ENCODE peak calls at places on chromosomes 11 and 22, in eight cellular contexts. P is foreskin fibroblast; F is stimulated activated CD8-positive, alpha-beta memory T cell treated with anti-CD3 and anti-CD28 coated beads, Interleukin-4, amount 100 ng/mL, for 4 hours; M is choroid plexus epithelial cell; C is NCI-H2029; Y is tibial nerve; N is NCI-H1417; H is H7. U is an unnamed sample.

GRCh38 chr11:1827095-1827797 is 7.5 kb upstream of the SYT8 start:
- DNase-seq in P (peak; percentile 73), F (no peak), M (peak; percentile 64), C (peak; percentile 84), Y (peak; percentile 38), N (peak; percentile 73), H (peak; percentile 50), U (no peak)

GRCh38 chr11:47305734-47306483 is 36.0 kb downstream of the MADD start:
- DNase-seq in P (no peak), F (no peak), M (no peak), C (no peak), Y (no peak), N (no peak), H (no peak), U (no peak)

GRCh38 chr11:10503217-10503616 is 37.8 kb downstream of the RNF141 start:
- DNase-seq in P (no peak), F (no peak), M (no peak), C (no peak), Y (no peak), N (no peak), H (no peak), U (no peak)

GRCh38 chr22:37930270-37930951 is 23.0 kb downstream of the C22orf23 start:
- DNase-seq in P (peak; percentile 35), F (no peak), M (peak; percentile 62), C (no peak), Y (peak; percentile 30), N (no peak), H (peak; percentile 84), U (no peak)

GRCh38 chr11:106706355-106706754 is 311.9 kb downstream of the GUCY1A2 start:
- DNase-seq in P (peak; percentile 9), F (no peak), M (peak; percentile 83), C (no peak), Y (no peak), N (peak; percentile 48), H (no peak), U (no peak)

GRCh38 chr11:44775366-44776356 is 48.9 kb downstream of the TSPAN18 start:
- DNase-seq in P (no peak), F (peak; percentile 28), M (peak; percentile 41), C (peak; percentile 58), Y (peak; percentile 23), N (peak; percentile 44), H (peak; percentile 82), U (peak; percentile 44)

GRCh38 chr11:106276859-106277436 is 199.5 kb downstream of the AASDHPPT start:
- DNase-seq in P (peak; percentile 21), F (no peak), M (peak; percentile 60), C (no peak), Y (no peak), N (peak; percentile 50), H (no peak), U (no peak)

GRCh38 chr11:64687204-64687603 is 35.8 kb downstream of the NRXN2 start:
- DNase-seq in P (no peak), F (no peak), M (no peak), C (no peak), Y (peak; percentile 23), N (no peak), H (no peak), U (no peak)

GRCh38 chr11:10488581-10489443 is 33.7 kb downstream of the AMPD3 start:
- DNase-seq in P (no peak), F (no peak), M (no peak), C (no peak), Y (no peak), N (no peak), H (peak; percentile 33), U (no peak)

GRCh38 chr11:64453466-64453865 is 94.5 kb downstream of the RPS6KA4 start:
- DNase-seq in P (no peak), F (no peak), M (no peak), C (no peak), Y (no peak), N (no peak), H (peak; percentile 32), U (no peak)

GRCh38 chr11:3627291-3627690 is 14.5 kb downstream of the ART5 start:
- DNase-seq in P (peak; percentile 72), F (no peak), M (peak; percentile 78), C (no peak), Y (no peak), N (no peak), H (no peak), U (no peak)

GRCh38 chr11:8867035-8867434 is 44.0 kb upstream of the AKIP1 start:
- DNase-seq in P (peak; percentile 20), F (no peak), M (peak; percentile 33), C (no peak), Y (no peak), N (no peak), H (no peak), U (no peak)

GRCh38 chr11:73325036-73325981 is 17.2 kb downstream of the ARHGEF17 start:
- DNase-seq in P (no peak), F (no peak), M (peak; percentile 53), C (no peak), Y (no peak), N (no peak), H (no peak), U (no peak)

GRCh38 chr22:35212020-35212419 is 45.3 kb upstream of the HMGXB4 start:
- DNase-seq in P (peak; percentile 16), F (no peak), M (peak; percentile 76), C (no peak), Y (no peak), N (no peak), H (no peak), U (no peak)

GRCh38 chr11:46247090-46247489 is 30.4 kb upstream of the CREB3L1 start:
- DNase-seq in P (peak; percentile 42), F (no peak), M (no peak), C (no peak), Y (no peak), N (no peak), H (no peak), U (no peak)

GRCh38 chr11:103987631-103988594 is 48.5 kb upstream of the DDI1 start:
- DNase-seq in P (peak; percentile 14), F (no peak), M (peak; percentile 76), C (no peak), Y (no peak), N (peak; percentile 58), H (peak; percentile 2), U (no peak)

GRCh38 chr22:29022101-29022817 is 39.4 kb downstream of the C22orf31 start:
- DNase-seq in P (no peak), F (no peak), M (peak; percentile 11), C (no peak), Y (no peak), N (no peak), H (no peak), U (no peak)

GRCh38 chr11:81255905-81256304 is 1477.8 kb downstream of the FAM181B start:
- DNase-seq in P (no peak), F (no peak), M (peak; percentile 19), C (no peak), Y (no peak), N (no peak), H (no peak), U (no peak)

GRCh38 chr11:73980001-73980960 is 2.4 kb downstream of the UCP2 start:
- DNase-seq in P (peak; percentile 31), F (peak; percentile 32), M (peak; percentile 36), C (peak; percentile 65), Y (no peak), N (peak; percentile 93), H (peak; percentile 60), U (no peak)

GRCh38 chr22:17882727-17883126 is 108.5 kb upstream of the BID start:
- DNase-seq in P (no peak), F (no peak), M (no peak), C (no peak), Y (no peak), N (no peak), H (peak; percentile 21), U (no peak)

GRCh38 chr11:134882141-134882540 is 470.1 kb upstream of the B3GAT1 start:
- DNase-seq in P (no peak), F (no peak), M (no peak), C (peak; percentile 62), Y (no peak), N (no peak), H (no peak), U (no peak)

GRCh38 chr22:35549338-35549737 is 8.7 kb downstream of the RASD2 start:
- DNase-seq in P (no peak), F (no peak), M (no peak), C (no peak), Y (no peak), N (no peak), H (no peak), U (no peak)

GRCh38 chr11:120400564-120401364 is 64.6 kb downstream of the ARHGEF12 start:
- DNase-seq in P (peak; percentile 94), F (no peak), M (peak; percentile 99), C (no peak), Y (peak; percentile 33), N (peak; percentile 78), H (no peak), U (no peak)

GRCh38 chr22:30870451-30871345 is 97.9 kb downstream of the MORC2 start:
- DNase-seq in P (no peak), F (no peak), M (no peak), C (no peak), Y (no peak), N (no peak), H (peak; percentile 58), U (no peak)

GRCh38 chr22:49564054-49564453 is 263.6 kb downstream of the BRD1 start:
- DNase-seq in P (no peak), F (no peak), M (no peak), C (no peak), Y (no peak), N (no peak), H (peak; percentile 10), U (no peak)

GRCh38 chr11:12674571-12674935 is 332 bp downstream of the TEAD1 start:
- DNase-seq in P (no peak), F (no peak), M (peak; percentile 22), C (no peak), Y (no peak), N (no peak), H (peak; percentile 91), U (no peak)

GRCh38 chr11:75198278-75198948 is 42.2 kb upstream of the TPBGL start:
- DNase-seq in P (no peak), F (no peak), M (no peak), C (no peak), Y (no peak), N (no peak), H (no peak), U (no peak)

GRCh38 chr11:844693-845644 is 2.3 kb downstream of the TSPAN4 start:
- DNase-seq in P (peak; percentile 93), F (no peak), M (peak; percentile 95), C (no peak), Y (peak; percentile 97), N (no peak), H (peak; percentile 97), U (no peak)

GRCh38 chr11:111851067-111851466 is 20.3 kb downstream of the ALG9 start:
- DNase-seq in P (no peak), F (no peak), M (no peak), C (no peak), Y (no peak), N (no peak), H (no peak), U (no peak)

GRCh38 chr11:126924381-126924780 is 76.2 kb downstream of the KIRREL3 start:
- DNase-seq in P (no peak), F (no peak), M (no peak), C (no peak), Y (no peak), N (no peak), H (no peak), U (no peak)

U was measured in NCI-H1930.